ENCODE peak calls at places on chromosome 5, in five cellular contexts. G is IMR-90, E is lower lobe of right lung, Y is cardiac muscle cell, M is heart left ventricle. B is an unnamed sample.

GRCh38 chr5:17378346-17378984 is 119.6 kb upstream of the TAF11L2 start:
- DNase-seq in E (no peak), M (no peak), Y (peak; percentile 66), G (peak; percentile 86), B (no peak)

GRCh38 chr5:87074934-87075541 is 192.6 kb upstream of the RASA1 start:
- DNase-seq in M (no peak), G (no peak), Y (no peak), E (no peak), B (no peak)

GRCh38 chr5:115366223-115366622 is 69.8 kb upstream of the CCDC112 start:
- DNase-seq in Y (peak; percentile 92), G (peak; percentile 94), M (peak; percentile 37), E (no peak), B (peak; percentile 87)

GRCh38 chr5:138770977-138771376 is 17.8 kb downstream of the CTNNA1 start:
- DNase-seq in M (no peak), Y (no peak), G (no peak), E (no peak), B (no peak)

GRCh38 chr5:139019880-139020279 is 144.7 kb upstream of the LRRTM2 start:
- DNase-seq in Y (peak; percentile 95), E (no peak), G (no peak), M (no peak), B (no peak)

GRCh38 chr5:107449369-107449768 is 221.4 kb downstream of the EFNA5 start:
- DNase-seq in M (no peak), E (no peak), G (no peak), Y (no peak), B (no peak)

GRCh38 chr5:150774145-150774544 is 4.4 kb upstream of the SMIM3 start:
- DNase-seq in G (peak; percentile 95), Y (peak; percentile 86), E (no peak), M (no peak), B (peak; percentile 85)

GRCh38 chr5:115599502-115599901 is 2.8 kb downstream of the TICAM2 start:
- DNase-seq in Y (peak; percentile 68), M (peak; percentile 30), G (peak; percentile 56), E (no peak), B (no peak)

GRCh38 chr5:67648201-67648671 is 451.6 kb upstream of the CD180 start:
- DNase-seq in M (peak; percentile 85), G (no peak), Y (peak; percentile 89), E (peak; percentile 63), B (no peak)

GRCh38 chr5:156120777-156121176 is 206.2 kb upstream of the SGCD start:
- DNase-seq in E (no peak), M (no peak), G (no peak), Y (no peak), B (no peak)

GRCh38 chr5:50849554-50849953 is 183.1 kb downstream of the PARP8 start:
- DNase-seq in Y (no peak), M (no peak), G (no peak), E (no peak), B (no peak)

GRCh38 chr5:113278976-113279375 is 155.8 kb downstream of the TSSK1B start:
- DNase-seq in G (peak; percentile 71), M (no peak), Y (peak; percentile 19), E (no peak), B (no peak)

GRCh38 chr5:61228691-61229280 is 66.5 kb upstream of the SMIM15 start:
- DNase-seq in M (no peak), Y (peak; percentile 22), E (no peak), G (peak; percentile 52), B (peak; percentile 21)

GRCh38 chr5:32201140-32201539 is 27.0 kb upstream of the GOLPH3 start:
- DNase-seq in M (no peak), E (no peak), Y (peak; percentile 65), G (peak; percentile 46), B (no peak)

GRCh38 chr5:96816991-96817390 is 9.2 kb upstream of the ERAP1 start:
- DNase-seq in Y (no peak), M (no peak), E (no peak), G (no peak), B (no peak)

GRCh38 chr5:148909766-148910165 is 83.4 kb downstream of the ADRB2 start:
- DNase-seq in Y (no peak), G (no peak), E (no peak), M (no peak), B (no peak)

GRCh38 chr5:9046756-9047481 is 499.0 kb downstream of the SEMA5A start:
- DNase-seq in Y (peak; percentile 73), E (no peak), G (peak; percentile 99), M (peak; percentile 49), B (peak; percentile 73)

GRCh38 chr5:154202379-154203260 is 12.1 kb downstream of the GALNT10 start:
- DNase-seq in E (no peak), M (no peak), G (no peak), Y (no peak), B (no peak)

GRCh38 chr5:34866989-34867471 is 28.1 kb downstream of the TTC23L start:
- DNase-seq in Y (peak; percentile 4), E (no peak), M (no peak), G (no peak), B (no peak)

GRCh38 chr5:90264930-90265857 is 144.4 kb downstream of the CETN3 start:
- DNase-seq in Y (peak; percentile 79), G (peak; percentile 61), E (peak; percentile 52), M (peak; percentile 51), B (peak; percentile 50)

GRCh38 chr5:107104774-107105050 is 566.0 kb downstream of the EFNA5 start:
- DNase-seq in Y (no peak), G (no peak), M (peak; percentile 40), E (no peak), B (peak; percentile 26)

GRCh38 chr5:43889238-43889637 is 286.3 kb downstream of the NNT start:
- DNase-seq in E (no peak), G (peak; percentile 3), Y (peak; percentile 70), M (no peak), B (no peak)

GRCh38 chr5:78718827-78719226 is 70.3 kb upstream of the LHFPL2 start:
- DNase-seq in M (no peak), Y (no peak), E (no peak), G (no peak), B (no peak)

GRCh38 chr5:122844136-122844915 is 1.1 kb upstream of the SNX24 start:
- DNase-seq in M (no peak), G (no peak), Y (peak; percentile 12), E (no peak), B (peak; percentile 12)
- H3K27ac ChIP-seq in M (peak overlapping the region; percentile 39), G (peak overlapping the region; percentile 77), Y (peak overlapping the region; percentile 83), E (peak overlapping the region; percentile 92), B (peak overlapping the region; percentile 95)

DNA sequence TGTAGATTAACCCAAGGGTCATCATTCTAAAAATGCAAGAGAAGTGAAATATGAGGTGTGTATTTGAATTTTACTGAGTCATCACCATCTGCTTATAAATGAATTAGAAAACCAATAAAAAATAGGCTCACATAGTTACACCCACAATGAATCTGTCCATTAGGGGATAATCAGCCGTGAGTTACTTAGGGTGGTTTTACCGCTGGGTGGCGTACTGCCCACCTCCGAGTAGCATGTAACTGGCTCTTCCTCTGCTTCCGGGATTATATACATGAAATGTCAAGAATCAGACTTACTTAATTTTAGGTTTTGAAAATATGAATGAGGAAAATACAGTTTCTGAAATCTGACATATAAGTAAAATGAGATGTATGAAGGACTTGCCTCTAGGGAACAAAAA is 332.9 kb upstream of the CCNG1 start:
- DNase-seq in Y (no peak), G (no peak), E (no peak), M (no peak), B (no peak)
- TF ChIP-seq CTCF in Y (no peak), G (no peak), E (no peak), M (no peak), B (no peak)

GRCh38 chr5:152288917-152289595 is 116.0 kb downstream of the NMUR2 start:
- DNase-seq in Y (no peak), G (no peak), M (no peak), E (no peak), B (no peak)
- H3K27ac ChIP-seq in Y (no peak overlapping the region), G (no peak overlapping the region), M (no peak overlapping the region), E (no peak overlapping the region), B (no peak overlapping the region)

DNA sequence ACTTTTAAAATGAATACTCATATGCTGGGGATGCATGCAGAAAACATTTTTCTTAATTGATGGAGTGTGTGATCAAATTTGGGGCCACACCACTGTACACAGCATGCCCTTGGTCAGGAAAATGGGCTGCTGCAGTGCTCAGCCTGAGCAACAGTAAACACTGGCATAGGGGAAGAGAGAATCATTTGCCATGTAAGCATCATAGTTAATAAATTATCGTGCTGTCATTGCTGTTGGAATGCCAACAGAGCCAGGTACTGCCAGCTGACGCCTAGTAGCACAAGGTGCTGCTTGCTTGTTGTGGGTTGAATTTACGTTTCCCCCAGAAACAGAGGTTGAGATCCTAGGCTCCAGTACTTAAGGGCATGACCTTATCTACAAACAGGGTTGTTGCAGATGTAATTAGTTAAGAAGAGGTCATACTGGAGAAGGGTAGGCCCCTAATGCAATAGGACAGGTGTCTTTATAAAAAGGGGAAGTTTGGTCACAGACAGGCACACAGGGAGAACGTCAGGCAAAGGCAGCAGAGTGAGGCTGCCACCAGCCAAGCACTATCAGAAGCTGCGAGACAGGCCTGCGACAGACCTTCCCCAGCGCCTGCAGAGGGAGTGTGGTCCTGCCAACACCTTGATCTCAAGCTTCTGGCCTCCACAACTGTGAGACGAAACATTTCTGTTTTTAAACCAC is 25.3 kb downstream of the DAP start:
- DNase-seq in E (no peak), G (no peak), M (no peak), Y (no peak), B (no peak)
- TF ChIP-seq CTCF in E (no peak), G (no peak), M (no peak), Y (no peak), B (no peak)

GRCh38 chr5:52707626-52708025 is 80.1 kb upstream of the ITGA1 start:
- DNase-seq in E (no peak), M (no peak), Y (no peak), G (no peak), B (no peak)
- H3K27ac ChIP-seq in E (no peak overlapping the region), M (no peak overlapping the region), Y (no peak overlapping the region), G (no peak overlapping the region), B (no peak overlapping the region)

B was measured in RWPE1.